ENCODE peak calls at places on chromosomes 1 and 21, in five cellular contexts. O, H, L, Z and E are unnamed samples.

GRCh38 chr1:202122639-202123335 is at the start of gene GPR37L1:
- DNase-seq in H (peak), O (no peak), L (peak), Z (peak), E (no peak)

GRCh38 chr1:31712625-31713024 is 8.8 kb upstream of the COL16A1 start:
- DNase-seq in O (no peak), H (no peak), L (no peak), Z (peak), E (no peak)

GRCh38 chr1:159779403-159779851 is 1.3 kb upstream of the DUSP23 start:
- DNase-seq in H (no peak), L (no peak), Z (no peak), O (no peak), E (peak)

GRCh38 chr1:14437410-14437913 is 161.0 kb upstream of the KAZN start:
- DNase-seq in L (no peak), O (no peak), Z (no peak), H (no peak), E (no peak)

GRCh38 chr1:154206212-154206611 is at the start of gene CFAP141:
- DNase-seq in Z (no peak), O (no peak), L (peak), H (no peak), E (no peak)

GRCh38 chr1:28804071-28804470 is 7.9 kb upstream of the OPRD1 start:
- DNase-seq in L (no peak), O (no peak), Z (no peak), H (no peak), E (no peak)

GRCh38 chr1:172089768-172090510 is 248.6 kb downstream of the DNM3 start:
- DNase-seq in H (peak), L (peak), Z (peak), O (peak), E (no peak)

GRCh38 chr1:111275079-111275478 is 15.6 kb upstream of the CHIA start:
- DNase-seq in Z (peak), H (no peak), L (no peak), O (no peak), E (no peak)

GRCh38 chr1:15102646-15103045 is 50.9 kb upstream of the TMEM51 start:
- DNase-seq in O (no peak), Z (no peak), H (no peak), L (no peak), E (no peak)

GRCh38 chr1:85240174-85240601 is 19.3 kb downstream of the C1orf52 start:
- DNase-seq in L (peak), O (no peak), H (no peak), Z (no peak), E (no peak)

GRCh38 chr21:36756527-36756926 is 57.6 kb downstream of the SIM2 start:
- DNase-seq in H (no peak), L (no peak), Z (no peak), O (no peak), E (no peak)

GRCh38 chr1:197774691-197775281 is 494 bp downstream of the DENND1B start:
- DNase-seq in O (no peak), Z (no peak), L (peak), H (peak), E (no peak)

GRCh38 chr1:112735752-112736151 is 20.6 kb upstream of the PPM1J start:
- DNase-seq in H (no peak), Z (no peak), O (peak), L (no peak), E (no peak)

GRCh38 chr1:93668121-93668520 is 13.5 kb downstream of the BCAR3 start:
- DNase-seq in L (no peak), O (no peak), H (no peak), Z (no peak), E (no peak)

GRCh38 chr1:66929289-66929688 is 4.5 kb downstream of the MIER1 start:
- DNase-seq in O (no peak), Z (no peak), L (no peak), H (no peak), E (no peak)

GRCh38 chr1:200620273-200621131 is at the start of gene KIF14:
- DNase-seq in H (peak), Z (peak), L (peak), O (no peak), E (no peak)

GRCh38 chr1:172556461-172556860 is 23.5 kb downstream of the SUCO start:
- DNase-seq in H (no peak), Z (no peak), O (no peak), L (no peak), E (no peak)

GRCh38 chr1:57782357-57782756 is 358.5 kb upstream of the DAB1 start:
- DNase-seq in H (no peak), O (no peak), L (no peak), Z (no peak), E (no peak)

GRCh38 chr1:201539561-201540404 is 856 bp downstream of the NAV1 start:
- DNase-seq in H (peak), L (peak), O (no peak), Z (no peak), E (no peak)

GRCh38 chr1:108192581-108192980 is 7.6 kb downstream of the SLC25A24 start:
- DNase-seq in L (no peak), Z (no peak), H (no peak), O (no peak), E (no peak)

GRCh38 chr1:32336963-32337675 is 1.1 kb upstream of the MARCKSL1 start:
- DNase-seq in L (no peak), H (peak), O (no peak), Z (no peak), E (no peak)

GRCh38 chr1:230822092-230822581 is 46.2 kb downstream of the C1orf198 start:
- DNase-seq in Z (peak), O (no peak), L (no peak), H (no peak), E (no peak)

GRCh38 chr1:198937231-198938031 is 298.6 kb downstream of the PTPRC start:
- DNase-seq in L (peak), H (no peak), O (peak), Z (peak), E (peak)
- H3K4me3 ChIP-seq in L (no peak), H (peak), O (peak), Z (peak), E (peak)

GRCh38 chr1:38014171-38014570 is 1.6 kb downstream of the UTP11 start:
- DNase-seq in O (no peak), Z (no peak), L (no peak), H (no peak), E (no peak)
- TF ChIP-seq CTCF in O (peak), Z (no peak), L (no peak), H (no peak), E (peak)

DNA sequence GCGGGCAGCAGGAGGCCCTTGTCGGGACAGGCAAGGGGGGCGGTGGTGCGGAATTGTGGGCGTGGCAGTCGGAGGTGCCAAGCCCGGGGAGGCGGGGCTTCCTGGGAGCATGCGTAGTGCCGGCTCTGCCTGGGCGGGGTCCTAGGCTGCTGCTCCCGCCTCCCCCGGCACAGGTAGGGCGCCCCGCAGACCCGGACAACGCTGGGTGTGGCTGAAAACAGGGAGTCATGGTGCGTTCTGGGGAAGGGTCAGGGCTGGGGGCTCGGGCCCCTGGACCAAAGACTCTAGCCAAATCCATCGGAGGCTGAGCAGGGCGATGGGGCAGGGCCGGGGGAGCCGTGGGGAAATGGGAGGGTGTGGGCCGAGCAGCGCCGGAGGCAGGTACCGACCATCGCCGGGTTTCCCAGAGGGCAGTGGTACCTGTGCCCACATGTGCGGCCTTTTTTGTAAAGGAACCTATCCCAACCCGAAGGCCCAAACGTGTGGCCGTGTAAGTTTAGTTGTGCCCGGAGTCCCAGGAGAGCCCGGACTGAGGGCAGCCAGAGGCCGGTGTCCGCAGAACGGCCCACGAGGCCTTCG is 231.9 kb downstream of the SDCCAG8 start:
- DNase-seq in Z (no peak), O (no peak), H (no peak), L (peak), E (no peak)
- H3K4me3 ChIP-seq in Z (no peak), O (no peak), H (no peak), L (no peak), E (no peak)

GRCh38 chr1:1778827-1779675 is 781 bp upstream of the NADK start:
- DNase-seq in O (no peak), Z (peak), H (peak), L (peak), E (no peak)
- TF ChIP-seq CTCF in O (peak), Z (no peak), H (peak), L (peak), E (peak)

DNA sequence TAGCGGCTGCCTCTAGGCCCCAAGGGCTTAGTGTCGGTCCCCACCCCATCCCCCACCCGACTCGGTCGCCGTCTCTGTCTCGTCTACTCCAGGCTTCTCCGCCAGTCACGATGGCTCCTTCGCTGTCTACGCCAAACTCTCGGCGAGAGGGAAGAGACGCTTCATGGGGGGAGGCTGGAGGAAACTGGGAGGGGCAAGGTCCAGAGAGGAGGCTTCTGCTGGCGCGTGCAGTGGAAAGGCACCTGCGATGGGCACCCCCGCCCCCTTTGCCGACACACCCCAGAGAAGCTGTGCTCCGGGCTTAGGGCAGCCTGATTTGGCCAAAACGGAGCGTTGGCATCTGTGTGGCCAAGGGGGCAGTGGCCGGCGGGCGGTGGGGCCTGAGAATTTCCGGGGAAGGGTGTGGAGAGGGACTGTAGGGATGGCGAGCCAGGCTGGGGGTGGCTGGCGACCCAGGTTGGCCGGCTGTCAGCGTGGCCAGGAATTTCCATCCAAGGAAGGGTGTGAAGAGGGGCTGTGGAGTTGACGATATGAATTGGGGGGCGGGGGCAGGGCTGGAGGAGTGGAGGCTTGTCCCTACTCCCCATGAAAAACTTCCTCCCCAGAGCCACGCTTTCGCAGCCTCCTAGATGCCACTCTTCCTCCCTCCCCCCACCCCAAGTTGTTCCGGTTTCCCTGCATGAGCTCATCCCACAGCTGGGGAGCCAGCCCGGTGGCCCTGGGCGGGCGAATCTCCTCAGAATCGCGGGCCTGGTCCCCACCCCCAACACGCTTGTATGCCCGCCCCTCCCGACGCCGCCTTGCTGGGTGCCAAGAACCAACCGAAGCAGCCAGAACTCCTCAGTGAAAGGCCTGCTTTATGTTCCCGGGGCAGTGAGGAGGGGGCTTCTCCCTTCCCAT is 1.4 kb upstream of the CSMD2 start:
- DNase-seq in Z (no peak), H (no peak), O (no peak), L (peak), E (no peak)
- H3K4me3 ChIP-seq in Z (peak), H (no peak), O (no peak), L (peak), E (no peak)

GRCh38 chr1:6634278-6635052 is 9.8 kb downstream of the THAP3 start:
- DNase-seq in H (peak), L (peak), Z (no peak), O (no peak), E (no peak)
- TF ChIP-seq CTCF in H (peak), L (peak), Z (peak), O (peak), E (peak)

GRCh38 chr1:9733160-9733789 is 81.7 kb downstream of the PIK3CD start:
- DNase-seq in O (no peak), L (no peak), Z (no peak), H (no peak), E (no peak)
- H3K4me3 ChIP-seq in O (no peak), L (no peak), Z (no peak), H (no peak), E (no peak)

GRCh38 chr21:31548688-31549087 is 110.8 kb upstream of the SOD1 start:
- DNase-seq in O (no peak), Z (no peak), L (no peak), H (peak), E (no peak)
- TF ChIP-seq CTCF in O (no peak), Z (no peak), L (peak), H (no peak), E (no peak)